ENCODE peak calls at places on chromosomes 12 and 14, in nine cellular contexts. P, J, Y, R, N, Z, V, E and G are unnamed samples.

GRCh38 chr14:48568688-48569087 is 893.3 kb upstream of the MDGA2 start:
- DNase-seq in N (no peak), P (no peak), Z (no peak), Y (no peak), E (no peak), V (no peak), J (no peak), R (no peak), G (no peak)

GRCh38 chr14:68785817-68786490 is 6.9 kb downstream of the ZFP36L1 start:
- DNase-seq in J (no peak), N (no peak), V (no peak), Y (peak; percentile 44), R (peak; percentile 24), E (no peak), P (no peak), Z (peak; percentile 57), G (no peak)

GRCh38 chr12:3533703-3534386 is 42.8 kb downstream of the PRMT8 start:
- DNase-seq in V (no peak), Y (no peak), P (no peak), Z (no peak), J (peak; percentile 65), N (no peak), E (no peak), R (no peak), G (no peak)

GRCh38 chr12:15244341-15244740 is 23.1 kb upstream of the RERG start:
- DNase-seq in R (no peak), Y (no peak), E (no peak), V (no peak), Z (no peak), J (no peak), N (no peak), P (no peak), G (no peak)

GRCh38 chr12:58765653-58766554 is 154.4 kb downstream of the LRIG3 start:
- DNase-seq in Y (no peak), R (no peak), V (no peak), N (no peak), J (no peak), E (no peak), P (no peak), Z (no peak), G (no peak)

GRCh38 chr14:91040545-91040944 is 19.9 kb downstream of the RPS6KA5 start:
- DNase-seq in E (no peak), Y (no peak), N (no peak), P (no peak), R (no peak), J (no peak), Z (no peak), V (no peak), G (no peak)

GRCh38 chr12:84807249-84807648 is 105.3 kb downstream of the SLC6A15 start:
- DNase-seq in Y (no peak), N (no peak), J (no peak), V (no peak), Z (no peak), P (no peak), R (no peak), E (peak; percentile 4), G (no peak)

GRCh38 chr14:26863736-26864135 is 265.9 kb upstream of the NOVA1 start:
- DNase-seq in Y (peak; percentile 27), N (no peak), P (no peak), Z (no peak), J (no peak), V (no peak), R (no peak), E (no peak), G (no peak)

GRCh38 chr12:44847888-44848770 is 28.0 kb downstream of the NELL2 start:
- DNase-seq in E (no peak), N (peak; percentile 42), P (no peak), Z (peak; percentile 68), Y (no peak), V (no peak), R (no peak), J (no peak), G (no peak)